ENCODE peak calls at places on chromosomes 5 and 9, in eight cellular contexts. O is cerebellar cortex; Z is A172; X is activated naive CD4-positive, alpha-beta T cell; W is globus pallidus; B is SK-N-DZ; N is fibroblast of the aortic adventitia; D is C1 segment of cervical spinal cord. F is an unnamed sample.

GRCh38 chr9:125146247-125146646 is 2.9 kb upstream of the SCAI start:
- DNase-seq in X (no peak), N (peak; percentile 86), Z (no peak), B (no peak), W (no peak), D (no peak), O (no peak), F (no peak)

GRCh38 chr5:136814621-136815378 is 449.5 kb upstream of the TRPC7 start:
- DNase-seq in N (peak; percentile 82), Z (no peak), D (no peak), W (no peak), B (no peak), O (no peak), X (no peak), F (no peak)

GRCh38 chr5:174358276-174358675 is 312.8 kb downstream of the NSG2 start:
- DNase-seq in X (no peak), N (no peak), O (no peak), W (no peak), B (no peak), Z (no peak), D (no peak), F (no peak)

GRCh38 chr9:37769306-37769705 is 15.6 kb downstream of the EXOSC3 start:
- DNase-seq in O (no peak), X (no peak), N (no peak), D (no peak), Z (no peak), B (no peak), W (no peak), F (no peak)

GRCh38 chr5:141084487-141084989 is 9.9 kb upstream of the PCDHB2 start:
- DNase-seq in B (peak; percentile 76), N (peak; percentile 30), W (peak; percentile 80), X (no peak), O (peak; percentile 50), Z (peak; percentile 81), D (peak; percentile 33), F (peak; percentile 49)

GRCh38 chr9:126095546-126096190 is 231.0 kb upstream of the MVB12B start:
- DNase-seq in X (no peak), B (no peak), W (no peak), N (no peak), O (no peak), Z (no peak), D (no peak), F (no peak)

GRCh38 chr9:84397822-84398221 is 57.3 kb upstream of the SLC28A3 start:
- DNase-seq in D (no peak), B (no peak), Z (peak; percentile 56), N (peak; percentile 27), W (no peak), O (no peak), X (no peak), F (no peak)

GRCh38 chr5:18799482-18800128 is 1165.3 kb downstream of the TAF11L14 start:
- DNase-seq in O (no peak), D (no peak), X (no peak), N (no peak), W (no peak), B (no peak), Z (no peak), F (no peak)

GRCh38 chr9:87867391-87867790 is 15.3 kb upstream of the SPATA31E1 start:
- DNase-seq in D (no peak), X (no peak), N (no peak), B (no peak), O (no peak), Z (no peak), W (no peak), F (no peak)

GRCh38 chr5:1884638-1885475 is 2.1 kb upstream of the IRX4 start:
- DNase-seq in N (no peak), X (no peak), B (no peak), D (no peak), Z (no peak), O (no peak), W (no peak), F (no peak)

GRCh38 chr5:125891326-125891725 is 531.9 kb upstream of the GRAMD2B start:
- DNase-seq in W (no peak), D (no peak), N (no peak), X (no peak), B (no peak), O (no peak), Z (peak; percentile 4), F (no peak)

GRCh38 chr5:108432024-108432423 is 50.1 kb upstream of the FBXL17 start:
- DNase-seq in Z (no peak), N (no peak), B (no peak), D (no peak), W (no peak), O (no peak), X (no peak), F (no peak)

GRCh38 chr9:15722888-15723287 is 170.0 kb downstream of the CCDC171 start:
- DNase-seq in O (peak; percentile 40), Z (no peak), X (no peak), D (no peak), B (no peak), W (no peak), N (peak; percentile 35), F (no peak)

GRCh38 chr5:36950586-36951457 is 74.3 kb downstream of the NIPBL start:
- DNase-seq in N (peak; percentile 68), D (no peak), W (no peak), Z (no peak), X (no peak), O (no peak), B (no peak), F (no peak)

F was measured in activated CD8-positive, alpha-beta T cell treated with anti-CD3 and anti-CD28 coated beads, Interleukin-2, amount 10 ng/mL, durations not matched to agents 7 days and 5 days.